ENCODE peak calls at places on chromosomes 4 and X, in nine cellular contexts. One of them, this sample, is unnamed.

GRCh38 chr4:183011213-183011907 is 87.7 kb upstream of the WWC2 start:
- DNase-seq in posterior vena cava: no peak
- DNase-seq in endothelial cell of umbilical vein: no peak
- DNase-seq in NCI-H1092: no peak
- DNase-seq in central memory CD8-positive, alpha-beta T cell: no peak
- DNase-seq in stimulated activated CD8-positive, alpha-beta memory T cell treated with anti-CD3 and anti-CD28 coated beads, Interleukin-15, amount 100 ng/mL, for 48 hours: no peak
- DNase-seq in A549: no peak
- DNase-seq in type B pancreatic cell: no peak
- DNase-seq in effector CD4-positive, alpha-beta T cell: no peak
- DNase-seq in this sample: peak; percentile 44

GRCh38 chrX:153829799-153830631 is at the start of gene PDZD4:
- DNase-seq in posterior vena cava: no peak
- DNase-seq in endothelial cell of umbilical vein: no peak
- DNase-seq in NCI-H1092: no peak
- DNase-seq in central memory CD8-positive, alpha-beta T cell: no peak
- DNase-seq in stimulated activated CD8-positive, alpha-beta memory T cell treated with anti-CD3 and anti-CD28 coated beads, Interleukin-15, amount 100 ng/mL, for 48 hours: no peak
- DNase-seq in A549: no peak
- DNase-seq in type B pancreatic cell: no peak
- DNase-seq in effector CD4-positive, alpha-beta T cell: no peak
- DNase-seq in this sample: no peak

GRCh38 chr4:32462944-32463343 is 1742.8 kb downstream of the PCDH7 start:
- DNase-seq in posterior vena cava: no peak
- DNase-seq in endothelial cell of umbilical vein: peak; percentile 5
- DNase-seq in NCI-H1092: no peak
- DNase-seq in central memory CD8-positive, alpha-beta T cell: no peak
- DNase-seq in stimulated activated CD8-positive, alpha-beta memory T cell treated with anti-CD3 and anti-CD28 coated beads, Interleukin-15, amount 100 ng/mL, for 48 hours: no peak
- DNase-seq in A549: peak; percentile 9
- DNase-seq in type B pancreatic cell: no peak
- DNase-seq in effector CD4-positive, alpha-beta T cell: no peak
- DNase-seq in this sample: no peak

GRCh38 chrX:50281253-50281652 is 76.7 kb downstream of the CCNB3 start:
- DNase-seq in posterior vena cava: no peak
- DNase-seq in endothelial cell of umbilical vein: no peak
- DNase-seq in NCI-H1092: no peak
- DNase-seq in central memory CD8-positive, alpha-beta T cell: no peak
- DNase-seq in stimulated activated CD8-positive, alpha-beta memory T cell treated with anti-CD3 and anti-CD28 coated beads, Interleukin-15, amount 100 ng/mL, for 48 hours: no peak
- DNase-seq in A549: no peak
- DNase-seq in type B pancreatic cell: no peak
- DNase-seq in effector CD4-positive, alpha-beta T cell: no peak
- DNase-seq in this sample: no peak

GRCh38 chr4:89365375-89366170 is 58.0 kb upstream of the GPRIN3 start:
- DNase-seq in posterior vena cava: no peak
- DNase-seq in endothelial cell of umbilical vein: no peak
- DNase-seq in NCI-H1092: no peak
- DNase-seq in central memory CD8-positive, alpha-beta T cell: no peak
- DNase-seq in stimulated activated CD8-positive, alpha-beta memory T cell treated with anti-CD3 and anti-CD28 coated beads, Interleukin-15, amount 100 ng/mL, for 48 hours: no peak
- DNase-seq in A549: peak; percentile 2
- DNase-seq in type B pancreatic cell: no peak
- DNase-seq in effector CD4-positive, alpha-beta T cell: no peak
- DNase-seq in this sample: no peak

GRCh38 chr4:19791422-19792113 is 460.1 kb upstream of the SLIT2 start:
- DNase-seq in posterior vena cava: no peak
- DNase-seq in endothelial cell of umbilical vein: peak; percentile 94
- DNase-seq in NCI-H1092: no peak
- DNase-seq in central memory CD8-positive, alpha-beta T cell: no peak
- DNase-seq in stimulated activated CD8-positive, alpha-beta memory T cell treated with anti-CD3 and anti-CD28 coated beads, Interleukin-15, amount 100 ng/mL, for 48 hours: no peak
- DNase-seq in A549: no peak
- DNase-seq in type B pancreatic cell: no peak
- DNase-seq in effector CD4-positive, alpha-beta T cell: no peak
- DNase-seq in this sample: no peak

GRCh38 chr4:24160358-24160757 is 270.5 kb upstream of the PPARGC1A start:
- DNase-seq in posterior vena cava: no peak
- DNase-seq in endothelial cell of umbilical vein: no peak
- DNase-seq in NCI-H1092: no peak
- DNase-seq in central memory CD8-positive, alpha-beta T cell: no peak
- DNase-seq in stimulated activated CD8-positive, alpha-beta memory T cell treated with anti-CD3 and anti-CD28 coated beads, Interleukin-15, amount 100 ng/mL, for 48 hours: no peak
- DNase-seq in A549: no peak
- DNase-seq in type B pancreatic cell: no peak
- DNase-seq in effector CD4-positive, alpha-beta T cell: no peak
- DNase-seq in this sample: peak; percentile 14

GRCh38 chr4:157204634-157205244 is 15.8 kb upstream of the GRIA2 start:
- DNase-seq in posterior vena cava: peak; percentile 77
- DNase-seq in endothelial cell of umbilical vein: no peak
- DNase-seq in NCI-H1092: no peak
- DNase-seq in central memory CD8-positive, alpha-beta T cell: no peak
- DNase-seq in stimulated activated CD8-positive, alpha-beta memory T cell treated with anti-CD3 and anti-CD28 coated beads, Interleukin-15, amount 100 ng/mL, for 48 hours: no peak
- DNase-seq in A549: peak; percentile 76
- DNase-seq in type B pancreatic cell: no peak
- DNase-seq in effector CD4-positive, alpha-beta T cell: no peak
- DNase-seq in this sample: no peak

GRCh38 chr4:83109480-83110221 is 4.9 kb downstream of the PLAC8 start:
- DNase-seq in posterior vena cava: no peak
- DNase-seq in endothelial cell of umbilical vein: peak; percentile 52
- DNase-seq in NCI-H1092: peak; percentile 56
- DNase-seq in central memory CD8-positive, alpha-beta T cell: no peak
- DNase-seq in stimulated activated CD8-positive, alpha-beta memory T cell treated with anti-CD3 and anti-CD28 coated beads, Interleukin-15, amount 100 ng/mL, for 48 hours: peak; percentile 34
- DNase-seq in A549: peak; percentile 44
- DNase-seq in type B pancreatic cell: peak; percentile 72
- DNase-seq in effector CD4-positive, alpha-beta T cell: peak; percentile 36
- DNase-seq in this sample: no peak

GRCh38 chrX:154714925-154715324 is 36.0 kb downstream of the GAB3 start:
- DNase-seq in posterior vena cava: no peak
- DNase-seq in endothelial cell of umbilical vein: peak; percentile 62
- DNase-seq in NCI-H1092: peak; percentile 45
- DNase-seq in central memory CD8-positive, alpha-beta T cell: peak; percentile 39
- DNase-seq in stimulated activated CD8-positive, alpha-beta memory T cell treated with anti-CD3 and anti-CD28 coated beads, Interleukin-15, amount 100 ng/mL, for 48 hours: no peak
- DNase-seq in A549: peak; percentile 45
- DNase-seq in type B pancreatic cell: no peak
- DNase-seq in effector CD4-positive, alpha-beta T cell: peak; percentile 38
- DNase-seq in this sample: no peak

GRCh38 chrX:5681159-5681558 is 547.5 kb downstream of the NLGN4X start:
- DNase-seq in posterior vena cava: no peak
- DNase-seq in endothelial cell of umbilical vein: no peak
- DNase-seq in NCI-H1092: no peak
- DNase-seq in central memory CD8-positive, alpha-beta T cell: no peak
- DNase-seq in stimulated activated CD8-positive, alpha-beta memory T cell treated with anti-CD3 and anti-CD28 coated beads, Interleukin-15, amount 100 ng/mL, for 48 hours: no peak
- DNase-seq in A549: no peak
- DNase-seq in type B pancreatic cell: no peak
- DNase-seq in effector CD4-positive, alpha-beta T cell: no peak
- DNase-seq in this sample: peak; percentile 25

GRCh38 chr4:53558061-53558801 is 33.1 kb downstream of the LNX1 start:
- DNase-seq in posterior vena cava: no peak
- DNase-seq in endothelial cell of umbilical vein: peak; percentile 88
- DNase-seq in NCI-H1092: no peak
- DNase-seq in central memory CD8-positive, alpha-beta T cell: no peak
- DNase-seq in stimulated activated CD8-positive, alpha-beta memory T cell treated with anti-CD3 and anti-CD28 coated beads, Interleukin-15, amount 100 ng/mL, for 48 hours: no peak
- DNase-seq in A549: no peak
- DNase-seq in type B pancreatic cell: no peak
- DNase-seq in effector CD4-positive, alpha-beta T cell: no peak
- DNase-seq in this sample: peak; percentile 59

GRCh38 chrX:121851033-121851432 is 803.6 kb downstream of the GLUD2 start:
- DNase-seq in posterior vena cava: no peak
- DNase-seq in endothelial cell of umbilical vein: no peak
- DNase-seq in NCI-H1092: no peak
- DNase-seq in central memory CD8-positive, alpha-beta T cell: no peak
- DNase-seq in stimulated activated CD8-positive, alpha-beta memory T cell treated with anti-CD3 and anti-CD28 coated beads, Interleukin-15, amount 100 ng/mL, for 48 hours: no peak
- DNase-seq in A549: no peak
- DNase-seq in type B pancreatic cell: no peak
- DNase-seq in effector CD4-positive, alpha-beta T cell: no peak
- DNase-seq in this sample: peak; percentile 48

GRCh38 chr4:3766207-3766790 is at the start of gene ADRA2C:
- DNase-seq in posterior vena cava: no peak
- DNase-seq in endothelial cell of umbilical vein: no peak
- DNase-seq in NCI-H1092: no peak
- DNase-seq in central memory CD8-positive, alpha-beta T cell: no peak
- DNase-seq in stimulated activated CD8-positive, alpha-beta memory T cell treated with anti-CD3 and anti-CD28 coated beads, Interleukin-15, amount 100 ng/mL, for 48 hours: no peak
- DNase-seq in A549: peak; percentile 33
- DNase-seq in type B pancreatic cell: no peak
- DNase-seq in effector CD4-positive, alpha-beta T cell: no peak
- DNase-seq in this sample: no peak

GRCh38 chr4:151854731-151855130 is 93.9 kb upstream of the GATB start:
- DNase-seq in posterior vena cava: no peak
- DNase-seq in endothelial cell of umbilical vein: no peak
- DNase-seq in NCI-H1092: no peak
- DNase-seq in central memory CD8-positive, alpha-beta T cell: no peak
- DNase-seq in stimulated activated CD8-positive, alpha-beta memory T cell treated with anti-CD3 and anti-CD28 coated beads, Interleukin-15, amount 100 ng/mL, for 48 hours: no peak
- DNase-seq in A549: no peak
- DNase-seq in type B pancreatic cell: no peak
- DNase-seq in effector CD4-positive, alpha-beta T cell: no peak
- DNase-seq in this sample: peak; percentile 23

GRCh38 chr4:44736900-44737299 is 10.5 kb upstream of the GNPDA2 start:
- DNase-seq in posterior vena cava: no peak
- DNase-seq in endothelial cell of umbilical vein: no peak
- DNase-seq in NCI-H1092: no peak
- DNase-seq in central memory CD8-positive, alpha-beta T cell: no peak
- DNase-seq in stimulated activated CD8-positive, alpha-beta memory T cell treated with anti-CD3 and anti-CD28 coated beads, Interleukin-15, amount 100 ng/mL, for 48 hours: no peak
- DNase-seq in A549: no peak
- DNase-seq in type B pancreatic cell: no peak
- DNase-seq in effector CD4-positive, alpha-beta T cell: no peak
- DNase-seq in this sample: no peak

GRCh38 chrX:33183366-33183765 is 28.0 kb downstream of the DMD start:
- DNase-seq in posterior vena cava: no peak
- DNase-seq in endothelial cell of umbilical vein: peak; percentile 81
- DNase-seq in NCI-H1092: no peak
- DNase-seq in central memory CD8-positive, alpha-beta T cell: no peak
- DNase-seq in stimulated activated CD8-positive, alpha-beta memory T cell treated with anti-CD3 and anti-CD28 coated beads, Interleukin-15, amount 100 ng/mL, for 48 hours: no peak
- DNase-seq in A549: no peak
- DNase-seq in type B pancreatic cell: no peak
- DNase-seq in effector CD4-positive, alpha-beta T cell: no peak
- DNase-seq in this sample: peak; percentile 8

GRCh38 chr4:174423257-174423944 is 98.9 kb downstream of the HPGD start:
- DNase-seq in posterior vena cava: peak; percentile 80
- DNase-seq in endothelial cell of umbilical vein: peak; percentile 58
- DNase-seq in NCI-H1092: no peak
- DNase-seq in central memory CD8-positive, alpha-beta T cell: no peak
- DNase-seq in stimulated activated CD8-positive, alpha-beta memory T cell treated with anti-CD3 and anti-CD28 coated beads, Interleukin-15, amount 100 ng/mL, for 48 hours: peak; percentile 9
- DNase-seq in A549: peak; percentile 86
- DNase-seq in type B pancreatic cell: no peak
- DNase-seq in effector CD4-positive, alpha-beta T cell: no peak
- DNase-seq in this sample: peak; percentile 85

GRCh38 chr4:112170451-112170993 is 25.3 kb downstream of the FAM241A start:
- DNase-seq in posterior vena cava: no peak
- DNase-seq in endothelial cell of umbilical vein: peak; percentile 74
- DNase-seq in NCI-H1092: no peak
- DNase-seq in central memory CD8-positive, alpha-beta T cell: no peak
- DNase-seq in stimulated activated CD8-positive, alpha-beta memory T cell treated with anti-CD3 and anti-CD28 coated beads, Interleukin-15, amount 100 ng/mL, for 48 hours: no peak
- DNase-seq in A549: peak; percentile 78
- DNase-seq in type B pancreatic cell: no peak
- DNase-seq in effector CD4-positive, alpha-beta T cell: no peak
- DNase-seq in this sample: peak; percentile 68

GRCh38 chr4:12716896-12717295 is 767.2 kb downstream of the RAB28 start:
- DNase-seq in posterior vena cava: no peak
- DNase-seq in endothelial cell of umbilical vein: no peak
- DNase-seq in NCI-H1092: no peak
- DNase-seq in central memory CD8-positive, alpha-beta T cell: no peak
- DNase-seq in stimulated activated CD8-positive, alpha-beta memory T cell treated with anti-CD3 and anti-CD28 coated beads, Interleukin-15, amount 100 ng/mL, for 48 hours: no peak
- DNase-seq in A549: no peak
- DNase-seq in type B pancreatic cell: no peak
- DNase-seq in effector CD4-positive, alpha-beta T cell: no peak
- DNase-seq in this sample: no peak

GRCh38 chr4:54819044-54819443 is 161.3 kb downstream of the KIT start:
- DNase-seq in posterior vena cava: no peak
- DNase-seq in endothelial cell of umbilical vein: no peak
- DNase-seq in NCI-H1092: no peak
- DNase-seq in central memory CD8-positive, alpha-beta T cell: no peak
- DNase-seq in stimulated activated CD8-positive, alpha-beta memory T cell treated with anti-CD3 and anti-CD28 coated beads, Interleukin-15, amount 100 ng/mL, for 48 hours: no peak
- DNase-seq in A549: no peak
- DNase-seq in type B pancreatic cell: no peak
- DNase-seq in effector CD4-positive, alpha-beta T cell: no peak
- DNase-seq in this sample: no peak

GRCh38 chr4:138405934-138406567 is 163.9 kb upstream of the SLC7A11 start:
- DNase-seq in posterior vena cava: no peak
- DNase-seq in endothelial cell of umbilical vein: no peak
- DNase-seq in NCI-H1092: no peak
- DNase-seq in central memory CD8-positive, alpha-beta T cell: no peak
- DNase-seq in stimulated activated CD8-positive, alpha-beta memory T cell treated with anti-CD3 and anti-CD28 coated beads, Interleukin-15, amount 100 ng/mL, for 48 hours: no peak
- DNase-seq in A549: no peak
- DNase-seq in type B pancreatic cell: no peak
- DNase-seq in effector CD4-positive, alpha-beta T cell: no peak
- DNase-seq in this sample: peak; percentile 51

GRCh38 chr4:2024683-2025082 is 15.9 kb upstream of the NELFA start:
- DNase-seq in posterior vena cava: no peak
- DNase-seq in endothelial cell of umbilical vein: no peak
- DNase-seq in NCI-H1092: no peak
- DNase-seq in central memory CD8-positive, alpha-beta T cell: no peak
- DNase-seq in stimulated activated CD8-positive, alpha-beta memory T cell treated with anti-CD3 and anti-CD28 coated beads, Interleukin-15, amount 100 ng/mL, for 48 hours: no peak
- DNase-seq in A549: no peak
- DNase-seq in type B pancreatic cell: no peak
- DNase-seq in effector CD4-positive, alpha-beta T cell: no peak
- DNase-seq in this sample: no peak

GRCh38 chr4:102429553-102429952 is 71.6 kb upstream of the NFKB1 start:
- DNase-seq in posterior vena cava: no peak
- DNase-seq in endothelial cell of umbilical vein: no peak
- DNase-seq in NCI-H1092: no peak
- DNase-seq in central memory CD8-positive, alpha-beta T cell: no peak
- DNase-seq in stimulated activated CD8-positive, alpha-beta memory T cell treated with anti-CD3 and anti-CD28 coated beads, Interleukin-15, amount 100 ng/mL, for 48 hours: no peak
- DNase-seq in A549: peak; percentile 90
- DNase-seq in type B pancreatic cell: no peak
- DNase-seq in effector CD4-positive, alpha-beta T cell: no peak
- DNase-seq in this sample: peak; percentile 98

GRCh38 chrX:64975491-64975890 is 759 bp downstream of the ZC4H2 start:
- DNase-seq in posterior vena cava: peak; percentile 74
- DNase-seq in endothelial cell of umbilical vein: peak; percentile 47
- DNase-seq in NCI-H1092: no peak
- DNase-seq in central memory CD8-positive, alpha-beta T cell: no peak
- DNase-seq in stimulated activated CD8-positive, alpha-beta memory T cell treated with anti-CD3 and anti-CD28 coated beads, Interleukin-15, amount 100 ng/mL, for 48 hours: no peak
- DNase-seq in A549: peak; percentile 4
- DNase-seq in type B pancreatic cell: no peak
- DNase-seq in effector CD4-positive, alpha-beta T cell: no peak
- DNase-seq in this sample: peak; percentile 7

GRCh38 chrX:118745570-118745969 is 18.2 kb downstream of the IL13RA1 start:
- DNase-seq in posterior vena cava: no peak
- DNase-seq in endothelial cell of umbilical vein: no peak
- DNase-seq in NCI-H1092: no peak
- DNase-seq in central memory CD8-positive, alpha-beta T cell: no peak
- DNase-seq in stimulated activated CD8-positive, alpha-beta memory T cell treated with anti-CD3 and anti-CD28 coated beads, Interleukin-15, amount 100 ng/mL, for 48 hours: no peak
- DNase-seq in A549: no peak
- DNase-seq in type B pancreatic cell: no peak
- DNase-seq in effector CD4-positive, alpha-beta T cell: no peak
- DNase-seq in this sample: no peak

This sample was measured in astrocyte.